ENCODE peak calls at places on chromosomes 6 and 20, in four cellular contexts. K is neural crest cell, R is AG20443, C is GM18507. M is an unnamed sample.

GRCh38 chr20:9838035-9838377 is 870 bp downstream of the PAK5 start:
- DNase-seq in R (no peak), C (no peak), K (no peak), M (no peak)

GRCh38 chr6:83192871-83193746 is at the start of the genes PGM3 and RWDD2A:
- DNase-seq in R (peak; percentile 98), C (peak; percentile 96), K (peak; percentile 73), M (peak; percentile 98)

GRCh38 chr20:11437611-11438380 is 479.9 kb upstream of the BTBD3 start:
- DNase-seq in R (no peak), C (no peak), K (no peak), M (no peak)

GRCh38 chr20:46731770-46732169 is 22.3 kb downstream of the SLC2A10 start:
- DNase-seq in K (no peak), C (no peak), R (no peak), M (no peak)

GRCh38 chr6:52325695-52326471 is 36.1 kb upstream of the PAQR8 start:
- DNase-seq in R (no peak), K (peak; percentile 6), C (no peak), M (no peak)

GRCh38 chr6:4518506-4518905 is 257.7 kb upstream of the CDYL start:
- DNase-seq in C (no peak), K (no peak), R (peak; percentile 54), M (no peak)

GRCh38 chr6:154123131-154123530 is 84.1 kb downstream of the OPRM1 start:
- DNase-seq in R (no peak), C (no peak), K (no peak), M (no peak)

GRCh38 chr6:135439549-135439948 is 58.0 kb downstream of the AHI1 start:
- DNase-seq in K (no peak), R (no peak), C (no peak), M (no peak)

GRCh38 chr6:53547166-53547814 is 2.4 kb upstream of the GCLC start:
- DNase-seq in K (no peak), R (no peak), C (no peak), M (no peak)